ENCODE peak calls at places on chromosomes 6 and 20, in four cellular contexts. J is right lobe of liver, N is stomach, I is tibial nerve. Z is an unnamed sample.

GRCh38 chr6:49662877-49663231 is 26.2 kb upstream of the RHAG start:
- DNase-seq in J (no peak), N (no peak), I (no peak), Z (no peak)

GRCh38 chr20:20603339-20603990 is 109.0 kb downstream of the RALGAPA2 start:
- DNase-seq in J (no peak), N (no peak), I (no peak), Z (peak)

GRCh38 chr6:42958125-42958524 is 2.4 kb upstream of the GNMT start:
- DNase-seq in J (no peak), N (no peak), I (no peak), Z (no peak)

GRCh38 chr6:11767458-11767857 is 11.1 kb downstream of the ADTRP start:
- DNase-seq in J (no peak), N (no peak), I (no peak), Z (no peak)

GRCh38 chr6:34189806-34190503 is 44.1 kb upstream of the GRM4 start:
- DNase-seq in J (no peak), N (no peak), I (no peak), Z (no peak)

GRCh38 chr20:7159903-7160302 is 392.4 kb downstream of the BMP2 start:
- DNase-seq in J (no peak), N (no peak), I (no peak), Z (no peak)

GRCh38 chr6:46221221-46221793 is 50.5 kb upstream of the ENPP5 start:
- DNase-seq in J (no peak), N (no peak), I (no peak), Z (no peak)

GRCh38 chr6:30900863-30901417 is 7.1 kb upstream of the GTF2H4 start:
- DNase-seq in J (no peak), N (no peak), I (no peak), Z (no peak)

GRCh38 chr6:85419046-85419759 is 30.7 kb upstream of the NT5E start:
- DNase-seq in J (no peak), N (no peak), I (no peak), Z (no peak)

GRCh38 chr6:28737750-28738395 is 185.9 kb downstream of the TRIM27 start:
- DNase-seq in J (no peak), N (no peak), I (no peak), Z (no peak)

GRCh38 chr6:170257376-170257775 is 33.5 kb downstream of the DLL1 start:
- DNase-seq in J (no peak), N (no peak), I (no peak), Z (peak)

GRCh38 chr20:977021-977420 is 25.1 kb downstream of the RSPO4 start:
- DNase-seq in J (no peak), N (no peak), I (no peak), Z (no peak)

GRCh38 chr6:132060591-132060990 is 109.4 kb upstream of the CCN2 start:
- DNase-seq in J (no peak), N (no peak), I (no peak), Z (no peak)

GRCh38 chr6:123044341-123044860 is 48.4 kb downstream of the CLVS2 start:
- DNase-seq in J (no peak), N (no peak), I (no peak), Z (no peak)

GRCh38 chr6:20939161-20939775 is 405.0 kb downstream of the CDKAL1 start:
- DNase-seq in J (no peak), N (no peak), I (no peak), Z (no peak)

GRCh38 chr6:2765896-2766766 is 938 bp downstream of the WRNIP1 start:
- DNase-seq in J (peak), N (peak), I (no peak), Z (peak)

GRCh38 chr6:144543006-144543871 is 258.1 kb downstream of the UTRN start:
- DNase-seq in J (no peak), N (no peak), I (no peak), Z (no peak)

GRCh38 chr20:50110141-50111047 is 2.6 kb downstream of the UBE2V1 start:
- DNase-seq in J (no peak), N (peak), I (no peak), Z (no peak)

GRCh38 chr6:83417880-83418663 is 12.8 kb downstream of the ME1 start:
- DNase-seq in J (no peak), N (no peak), I (no peak), Z (no peak)

GRCh38 chr6:133590196-133590595 is 298.7 kb upstream of the TCF21 start:
- DNase-seq in J (no peak), N (no peak), I (no peak), Z (no peak)

GRCh38 chr6:25637211-25637610 is 14.8 kb upstream of the SCGN start:
- DNase-seq in J (no peak), N (no peak), I (no peak), Z (no peak)

GRCh38 chr6:34341481-34341971 is 50.9 kb downstream of the NUDT3 start:
- DNase-seq in J (no peak), N (peak), I (no peak), Z (no peak)

GRCh38 chr6:132703936-132704335 is 9.9 kb downstream of the VNN1 start:
- DNase-seq in J (no peak), N (no peak), I (no peak), Z (no peak)

DNA sequence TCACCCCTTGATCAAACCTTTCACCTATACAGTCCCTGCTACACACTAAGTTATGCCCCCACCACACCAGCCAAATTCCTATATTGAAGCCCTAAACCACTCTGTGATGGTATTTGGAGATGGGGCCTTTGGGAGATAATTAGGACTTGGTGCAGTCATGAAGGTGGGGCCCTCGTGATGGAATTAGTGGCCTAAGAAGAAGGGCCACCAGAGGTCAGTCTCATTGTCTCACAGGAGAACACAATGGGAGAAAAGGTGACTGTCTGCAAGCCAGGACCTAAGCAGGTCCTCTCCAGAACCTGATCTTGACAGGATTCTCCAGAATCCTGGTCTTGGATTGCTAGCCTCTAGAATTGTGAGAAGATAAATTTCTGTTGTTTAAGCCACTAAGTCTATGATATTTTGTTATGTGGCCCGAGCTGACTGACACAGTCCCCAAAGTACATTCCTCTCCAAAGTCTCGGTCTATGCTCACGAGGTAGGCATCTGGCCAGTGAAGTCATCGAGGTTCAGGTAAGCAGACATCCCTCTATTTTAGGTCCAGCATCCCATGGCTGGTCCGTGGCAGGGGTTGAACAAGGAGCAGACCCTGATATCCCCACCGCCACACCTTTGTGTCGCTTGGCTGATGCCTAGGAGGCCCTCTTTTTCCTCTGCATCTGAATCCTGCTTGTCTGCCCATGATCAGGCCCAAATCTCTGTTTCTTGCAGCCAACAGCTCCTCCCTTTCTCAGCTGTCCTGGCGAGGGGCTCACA is 138.9 kb downstream of the NFATC2 start:
- DNase-seq in J (no peak), N (no peak), I (no peak), Z (no peak)
- H3K27ac ChIP-seq in J (no peak), N (peak), I (peak), Z (no peak)

GRCh38 chr6:19870322-19870721 is 33.2 kb downstream of the ID4 start:
- DNase-seq in J (no peak), N (no peak), I (no peak), Z (no peak)

GRCh38 chr6:19866900-19867627 is 29.9 kb downstream of the ID4 start:
- DNase-seq in J (no peak), N (no peak), I (no peak), Z (no peak)

GRCh38 chr6:19869464-19869863 is 32.3 kb downstream of the ID4 start:
- DNase-seq in J (no peak), N (no peak), I (no peak), Z (no peak)

GRCh38 chr6:19876672-19877071 is 39.5 kb downstream of the ID4 start:
- DNase-seq in J (no peak), N (no peak), I (no peak), Z (no peak)

GRCh38 chr6:19873031-19873430 is 35.9 kb downstream of the ID4 start:
- DNase-seq in J (no peak), N (no peak), I (no peak), Z (no peak)
- TF ChIP-seq CTCF in J (no peak), N (no peak), I (no peak), Z (no peak)

GRCh38 chr6:163837681-163838431 is 423.3 kb downstream of the QKI start:
- DNase-seq in J (no peak), N (no peak), I (no peak), Z (no peak)
- H3K27ac ChIP-seq in J (no peak), N (no peak), I (peak), Z (no peak)

GRCh38 chr6:168540713-168541291 is 99.8 kb downstream of the SMOC2 start:
- DNase-seq in J (no peak), N (no peak), I (no peak), Z (no peak)
- TF ChIP-seq CTCF in J (no peak), N (no peak), I (no peak), Z (no peak)

DNA sequence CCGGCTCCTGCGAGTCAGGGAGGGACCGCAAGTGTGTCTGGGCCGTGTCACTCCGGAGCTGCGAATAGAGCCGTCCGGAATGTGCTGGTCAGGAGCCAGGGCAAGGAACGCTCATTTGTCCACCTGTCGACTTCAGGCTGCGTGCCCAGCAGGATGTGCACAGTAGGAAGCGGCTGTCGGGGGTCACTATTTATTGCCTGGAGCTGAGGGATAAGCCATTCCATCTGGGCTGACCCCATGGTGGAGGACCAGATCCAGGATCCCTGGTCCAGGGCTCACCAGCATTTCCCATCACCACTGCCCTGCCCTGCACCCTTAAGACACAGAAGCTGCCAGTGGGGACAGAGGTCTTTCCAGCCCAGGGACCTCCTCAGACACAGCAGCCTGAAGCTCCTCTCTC is 14.7 kb downstream of the NTSR1 start:
- DNase-seq in J (no peak), N (peak), I (no peak), Z (peak)
- H3K27ac ChIP-seq in J (no peak), N (no peak), I (no peak), Z (no peak)

GRCh38 chr6:150598858-150599198 is 857 bp upstream of the PLEKHG1 start:
- DNase-seq in J (no peak), N (no peak), I (no peak), Z (no peak)

GRCh38 chr6:150600003-150600301 is 267 bp downstream of the PLEKHG1 start:
- DNase-seq in J (no peak), N (no peak), I (no peak), Z (no peak)

GRCh38 chr6:150599199-150600002 is at the start of gene PLEKHG1:
- DNase-seq in J (peak), N (peak), I (peak), Z (peak)

GRCh38 chr6:150598401-150598800 is 1.3 kb upstream of the PLEKHG1 start:
- DNase-seq in J (no peak), N (no peak), I (no peak), Z (no peak)

GRCh38 chr6:150600302-150601017 is 775 bp downstream of the PLEKHG1 start:
- DNase-seq in J (peak), N (peak), I (peak), Z (peak)
- TF ChIP-seq CTCF in J (peak), N (peak), I (peak), Z (peak)

GRCh38 chr20:62631336-62632317 is 10.7 kb upstream of the SLCO4A1 start:
- DNase-seq in J (no peak), N (no peak), I (no peak), Z (peak)
- H3K27ac ChIP-seq in J (no peak), N (no peak), I (no peak), Z (no peak)

DNA sequence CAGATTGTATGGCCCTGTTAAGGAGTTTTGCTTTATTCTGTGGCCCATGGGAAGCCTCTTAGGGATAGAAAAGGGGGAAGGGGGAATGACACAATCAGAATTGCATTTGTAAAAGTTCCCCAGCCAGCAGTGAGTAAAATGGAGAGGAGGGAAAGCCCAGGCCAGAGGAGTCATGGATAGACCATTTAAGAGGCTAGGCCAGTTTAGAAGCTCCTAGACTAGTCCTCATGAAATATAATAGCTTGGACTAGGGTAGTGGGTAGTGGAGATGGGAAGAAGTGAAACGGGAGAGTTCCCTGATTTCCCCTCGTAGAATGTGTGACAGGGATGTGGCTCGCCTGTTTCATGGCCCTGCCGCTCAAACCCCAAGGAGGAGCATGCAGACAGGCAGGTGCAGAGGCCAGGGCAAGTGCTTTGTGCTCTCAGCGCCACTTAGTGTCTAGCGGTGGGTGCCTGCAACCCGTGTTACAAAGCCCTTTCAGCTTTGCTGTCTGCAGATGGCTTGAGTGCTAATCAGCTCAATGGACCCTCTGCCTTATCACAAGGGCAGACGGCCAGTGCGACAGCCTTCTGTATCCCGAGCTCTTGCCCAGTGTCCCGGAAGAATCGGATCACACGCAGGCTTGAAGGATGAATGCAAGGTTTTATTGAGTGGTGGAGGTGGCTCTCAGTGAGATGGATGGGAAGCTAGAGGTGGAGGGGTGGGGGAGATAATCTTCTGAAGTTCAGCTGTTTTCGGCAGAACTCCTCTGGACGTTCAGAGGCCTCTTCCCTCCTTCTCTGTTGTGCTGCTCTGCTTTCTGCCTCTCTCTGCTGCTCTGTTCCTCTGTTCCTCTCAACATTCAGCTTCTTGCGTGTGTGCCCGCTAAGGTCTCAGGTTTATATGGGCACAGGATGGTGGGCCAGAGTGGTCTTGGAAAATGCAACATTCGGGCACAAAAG is 141.1 kb downstream of the CEP57L1 start:
- DNase-seq in J (no peak), N (no peak), I (no peak), Z (no peak)
- TF ChIP-seq CTCF in J (peak), N (no peak), I (no peak), Z (no peak)

Z was measured in left lung.